ENCODE peak calls at places on chromosomes 5 and 9, in nine cellular contexts. T is aorta; V is left ventricle myocardium inferior; J is pancreas; R is cardiac muscle cell; X is prostate gland; Q is IMR-90; S is heart left ventricle; H is CD8-positive, alpha-beta memory T cell. I is an unnamed sample.
A peak's percentile ranks its signal among the peaks of the same experiment; 100 is the strongest.

GRCh38 chr5:181127907-181128626 is 2.9 kb downstream of the OR2V1 start:
- DNase-seq in V (no peak), T (no peak), R (no peak), S (no peak), X (no peak), H (no peak), Q (no peak), J (no peak), I (no peak)

GRCh38 chr9:128392302-128393152 is 21.4 kb downstream of the URM1 start:
- DNase-seq in Q (no peak), T (no peak), H (no peak), R (peak; percentile 28), X (no peak), V (no peak), J (no peak), S (no peak), I (no peak)

GRCh38 chr9:123375725-123376132 is 19.7 kb downstream of the CRB2 start:
- DNase-seq in J (no peak), T (no peak), Q (no peak), X (no peak), V (no peak), R (no peak), S (no peak), H (no peak), I (no peak)

GRCh38 chr9:131035548-131035947 is 26.6 kb downstream of the LAMC3 start:
- DNase-seq in T (no peak), V (no peak), Q (no peak), R (no peak), S (no peak), J (no peak), H (no peak), X (no peak), I (no peak)

GRCh38 chr5:176162206-176162605 is 76.0 kb upstream of the SIMC1 start:
- DNase-seq in T (no peak), X (no peak), J (no peak), S (no peak), V (peak; percentile 25), R (no peak), H (no peak), Q (no peak), I (peak; percentile 30)

GRCh38 chr9:21031091-21031817 is at the start of gene HACD4:
- DNase-seq in X (peak; percentile 31), J (peak; percentile 2), R (peak; percentile 52), T (peak; percentile 80), H (peak; percentile 52), S (peak; percentile 49), Q (peak; percentile 12), V (peak; percentile 53), I (peak; percentile 23)

GRCh38 chr5:159051431-159052281 is 48.1 kb downstream of the EBF1 start:
- DNase-seq in X (no peak), S (peak; percentile 70), Q (no peak), T (peak; percentile 80), V (peak; percentile 67), J (no peak), R (peak; percentile 76), H (no peak), I (peak; percentile 37)

GRCh38 chr9:27529316-27530278 is at the start of gene MOB3B:
- DNase-seq in V (peak; percentile 86), T (peak; percentile 87), R (peak; percentile 87), S (peak; percentile 80), H (peak; percentile 66), Q (peak; percentile 50), X (peak; percentile 74), J (peak; percentile 69), I (peak; percentile 81)

GRCh38 chr5:131387236-131387635 is 123.4 kb downstream of the CDC42SE2 start:
- DNase-seq in V (no peak), T (no peak), H (no peak), R (no peak), J (no peak), Q (no peak), S (no peak), X (no peak), I (no peak)

GRCh38 chr5:61765471-61765870 is 433.4 kb downstream of the ZSWIM6 start:
- DNase-seq in S (no peak), R (no peak), X (no peak), J (no peak), T (no peak), Q (no peak), V (no peak), H (no peak), I (no peak)

GRCh38 chr5:75034137-75034739 is 18.1 kb downstream of the GCNT4 start:
- DNase-seq in X (no peak), S (no peak), Q (no peak), J (no peak), T (no peak), V (no peak), R (no peak), H (no peak), I (no peak)

GRCh38 chr5:31416547-31416946 is 115.3 kb downstream of the DROSHA start:
- DNase-seq in S (no peak), Q (no peak), T (no peak), J (no peak), H (no peak), X (no peak), R (no peak), V (no peak), I (no peak)

GRCh38 chr9:22119537-22120167 is 110.5 kb upstream of the CDKN2B start:
- DNase-seq in Q (peak; percentile 50), X (no peak), S (no peak), R (peak; percentile 42), T (no peak), V (no peak), H (no peak), J (no peak), I (no peak)

GRCh38 chr9:95623614-95624013 is 106.8 kb upstream of the PTCH1 start:
- DNase-seq in Q (no peak), H (no peak), V (no peak), J (no peak), R (no peak), X (no peak), S (no peak), T (no peak), I (no peak)

GRCh38 chr5:93192107-93192506 is 388.9 kb downstream of the NR2F1-AS1 start:
- DNase-seq in T (no peak), R (no peak), Q (peak; percentile 95), H (no peak), X (no peak), V (no peak), J (no peak), S (no peak), I (no peak)

GRCh38 chr5:93188876-93189485 is 392.0 kb downstream of the NR2F1-AS1 start:
- DNase-seq in X (no peak), Q (no peak), J (no peak), H (no peak), S (no peak), R (peak; percentile 90), T (no peak), V (no peak), I (no peak)

GRCh38 chr5:93191426-93191825 is 389.6 kb downstream of the NR2F1-AS1 start:
- DNase-seq in Q (peak; percentile 25), T (no peak), V (no peak), H (no peak), R (no peak), J (no peak), S (no peak), X (no peak), I (no peak)

GRCh38 chr5:93191016-93191415 is 390.0 kb downstream of the NR2F1-AS1 start:
- DNase-seq in H (no peak), V (no peak), Q (no peak), X (no peak), S (no peak), R (no peak), J (no peak), T (no peak), I (no peak)

DNA sequence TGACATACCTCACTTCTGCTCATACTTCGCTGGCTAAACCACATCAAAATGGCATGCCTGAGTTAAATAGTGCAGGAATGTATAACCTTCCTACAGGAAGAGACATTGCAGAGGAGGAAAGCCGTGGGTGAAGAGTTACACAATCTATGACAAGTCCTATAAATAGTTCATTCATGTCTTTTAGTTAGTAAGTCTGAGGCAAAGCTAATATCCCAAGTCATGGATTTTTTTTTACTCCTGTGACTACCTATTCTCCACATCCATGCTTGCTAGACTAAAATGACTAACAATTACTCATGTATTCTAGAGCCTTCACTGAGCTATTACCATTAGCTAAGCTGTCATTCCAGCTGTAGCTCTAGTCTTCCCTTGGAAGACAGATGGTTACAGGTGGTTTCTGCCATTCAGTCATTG is 391.3 kb downstream of the NR2F1-AS1 start:
- DNase-seq in V (no peak), H (no peak), S (no peak), X (no peak), J (no peak), R (no peak), Q (peak; percentile 97), T (no peak), I (no peak)
- H3K27ac ChIP-seq in V (no peak overlapping the region), H (no peak overlapping the region), S (no peak overlapping the region), X (no peak overlapping the region), J (no peak overlapping the region), R (no peak overlapping the region), Q (no peak overlapping the region), T (no peak overlapping the region), I (no peak overlapping the region)

DNA sequence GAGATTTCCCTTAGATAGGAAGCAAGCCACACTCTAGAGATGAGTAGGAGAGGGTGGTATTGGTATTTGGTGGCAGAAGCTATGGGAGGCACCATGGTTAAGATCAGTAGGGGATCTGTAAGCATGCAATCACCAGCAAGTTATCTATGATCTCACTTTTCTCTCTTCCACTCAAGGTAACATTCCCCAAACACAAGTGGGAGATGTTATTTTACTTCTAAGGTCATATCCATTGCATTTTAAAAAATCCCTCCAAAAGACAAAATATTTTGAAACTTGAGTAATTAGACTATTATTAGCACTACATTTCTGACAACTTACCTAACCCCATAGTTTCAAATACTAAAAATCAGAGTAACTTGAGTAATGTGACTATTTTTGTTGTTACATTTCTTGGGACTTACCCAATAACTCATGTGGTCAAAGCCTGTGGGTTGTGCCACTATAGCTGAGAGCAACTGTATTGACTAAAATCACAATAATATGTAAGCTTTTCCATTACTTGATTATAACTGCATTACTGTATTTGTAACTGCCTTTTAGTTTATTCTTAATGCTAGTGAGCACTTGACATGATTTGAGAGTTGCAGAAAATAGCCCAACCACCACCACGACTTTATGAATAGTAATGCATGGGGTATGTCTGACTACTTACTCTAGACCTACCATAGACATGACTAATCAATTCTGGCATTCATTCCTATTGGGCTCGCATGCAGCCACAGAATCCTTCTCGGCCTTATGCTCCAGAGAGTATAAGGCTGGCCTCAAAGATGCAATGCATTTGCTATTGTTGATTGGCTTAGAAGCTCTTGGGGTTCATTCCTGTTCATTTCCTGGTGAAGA is 264.7 kb downstream of the TRIM32 start:
- DNase-seq in X (no peak), Q (peak; percentile 98), V (no peak), R (no peak), J (no peak), S (no peak), T (no peak), H (no peak), I (no peak)
- H3K27ac ChIP-seq in X (no peak overlapping the region), Q (peak overlapping the region; percentile 19), V (no peak overlapping the region), R (no peak overlapping the region), J (no peak overlapping the region), S (no peak overlapping the region), T (peak overlapping the region; percentile 92), H (no peak overlapping the region), I (no peak overlapping the region)

GRCh38 chr5:140595538-140595937 is 30.9 kb downstream of the SLC35A4 start:
- DNase-seq in J (no peak), R (no peak), T (peak; percentile 60), V (no peak), Q (no peak), H (no peak), S (peak; percentile 51), X (no peak), I (no peak)
- H3K27ac ChIP-seq in J (peak overlapping the region; percentile 46), R (no peak overlapping the region), T (no peak overlapping the region), V (peak overlapping the region; percentile 68), Q (no peak overlapping the region), H (no peak overlapping the region), S (peak overlapping the region; percentile 33), X (no peak overlapping the region), I (peak overlapping the region; percentile 8)

GRCh38 chr9:77589046-77589795 is 58.9 kb downstream of the GNA14 start:
- DNase-seq in X (no peak), Q (no peak), T (no peak), J (no peak), H (no peak), V (no peak), R (no peak), S (no peak), I (no peak)
- H3K27ac ChIP-seq in X (no peak overlapping the region), Q (no peak overlapping the region), T (no peak overlapping the region), J (no peak overlapping the region), H (no peak overlapping the region), V (no peak overlapping the region), R (no peak overlapping the region), S (no peak overlapping the region), I (no peak overlapping the region)

I was measured in substantia nigra.